ENCODE peak calls at places on chromosomes 3 and 15, in seven cellular contexts. S is IMR-90, N is uterus, Z is H9, K is ovary, J is cardiac muscle cell, O is neuronal stem cell. F is an unnamed sample.
A peak's percentile ranks its signal among the peaks of the same experiment; 100 is the strongest.

GRCh38 chr3:156535162-156535627 is 19.7 kb downstream of the SSR3 start:
- DNase-seq in S (peak; percentile 100), N (peak; percentile 81), Z (no peak), K (peak; percentile 51), J (peak; percentile 99), O (no peak), F (peak; percentile 78)

GRCh38 chr15:64836023-64836536 is 5.6 kb upstream of the PLEKHO2 start:
- DNase-seq in S (no peak), N (no peak), Z (no peak), K (no peak), J (no peak), O (no peak), F (no peak)

GRCh38 chr3:193174137-193174536 is 66.9 kb upstream of the PLAAT1 start:
- DNase-seq in S (no peak), N (no peak), Z (no peak), K (no peak), J (peak; percentile 1), O (no peak), F (no peak)

GRCh38 chr3:32510075-32510724 is 7.5 kb upstream of the CMTM6 start:
- DNase-seq in S (peak; percentile 71), N (peak; percentile 63), Z (peak; percentile 67), K (peak; percentile 63), J (peak; percentile 82), O (peak; percentile 59), F (peak; percentile 69)

GRCh38 chr3:111980716-111981456 is 2.1 kb downstream of the ABHD10 start:
- DNase-seq in S (no peak), N (no peak), Z (no peak), K (no peak), J (no peak), O (no peak), F (no peak)

GRCh38 chr3:52228751-52229291 is 3.4 kb upstream of the TLR9 start:
- DNase-seq in S (no peak), N (no peak), Z (peak; percentile 17), K (peak; percentile 20), J (no peak), O (no peak), F (peak; percentile 60)

GRCh38 chr3:160027541-160028195 is 39.0 kb downstream of the IL12A start:
- DNase-seq in S (peak; percentile 88), N (no peak), Z (no peak), K (no peak), J (peak; percentile 59), O (no peak), F (no peak)

GRCh38 chr15:70251246-70251990 is 153.7 kb upstream of the TLE3 start:
- DNase-seq in S (no peak), N (peak; percentile 8), Z (no peak), K (no peak), J (no peak), O (no peak), F (no peak)

GRCh38 chr3:136186330-136186729 is 9.8 kb downstream of the MSL2 start:
- DNase-seq in S (no peak), N (no peak), Z (no peak), K (no peak), J (no peak), O (no peak), F (no peak)

GRCh38 chr3:70531838-70532489 is 219.5 kb upstream of the MDFIC2 start:
- DNase-seq in S (no peak), N (no peak), Z (peak; percentile 43), K (no peak), J (no peak), O (no peak), F (no peak)

GRCh38 chr3:165713479-165713878 is 123.7 kb downstream of the BCHE start:
- DNase-seq in S (no peak), N (no peak), Z (no peak), K (no peak), J (no peak), O (no peak), F (peak; percentile 21)

GRCh38 chr15:73941871-73942635 is 15.8 kb downstream of the LOXL1 start:
- DNase-seq in S (no peak), N (no peak), Z (no peak), K (no peak), J (peak; percentile 23), O (no peak), F (no peak)

GRCh38 chr3:147937341-147937740 is 528.2 kb downstream of the ZIC1 start:
- DNase-seq in S (peak; percentile 49), N (no peak), Z (no peak), K (no peak), J (no peak), O (no peak), F (no peak)

DNA sequence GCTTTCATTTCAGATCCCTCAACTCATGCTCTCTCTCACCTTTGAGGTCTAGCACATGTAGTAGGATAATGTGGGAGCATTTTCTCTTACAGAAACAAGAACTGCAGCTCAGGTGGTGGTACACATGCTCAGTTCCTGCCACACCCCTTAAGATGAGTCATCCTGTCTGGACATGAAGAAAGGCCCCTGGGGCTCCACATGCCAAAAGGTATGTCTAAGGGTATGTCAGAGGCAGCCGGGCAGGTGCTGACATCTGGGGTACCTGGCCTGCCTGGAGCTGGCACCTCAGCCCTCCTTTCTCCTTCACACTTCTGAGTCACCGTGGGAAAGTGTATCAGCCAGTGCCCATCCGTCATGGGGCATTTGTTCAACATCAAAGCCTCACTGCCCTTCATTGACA is 209.9 kb downstream of the OCA2 start:
- DNase-seq in S (no peak), N (no peak), Z (no peak), K (no peak), J (no peak), O (no peak), F (no peak)
- H3K9me3 ChIP-seq in S (peaks cover 14% of the 10 kb centered on the region), N (peaks cover 3% of the 10 kb centered on the region), Z (peaks cover 2% of the 10 kb centered on the region), K (no peaks in the 10 kb centered on the region), J (no peaks in the 10 kb centered on the region), O (peaks cover 1% of the 10 kb centered on the region), F (no peaks in the 10 kb centered on the region)

GRCh38 chr3:177860236-177860635 is 663.0 kb upstream of the TBL1XR1 start:
- DNase-seq in S (no peak), N (no peak), Z (no peak), K (no peak), J (no peak), O (no peak), F (no peak)

GRCh38 chr3:177862962-177863491 is 665.7 kb upstream of the TBL1XR1 start:
- DNase-seq in S (no peak), N (no peak), Z (no peak), K (no peak), J (no peak), O (no peak), F (no peak)
- H3K9me3 ChIP-seq in S (peaks cover 13% of the 10 kb centered on the region), N (peaks cover 14% of the 10 kb centered on the region), Z (no peaks in the 10 kb centered on the region), K (no peaks in the 10 kb centered on the region), J (no peaks in the 10 kb centered on the region), O (peaks cover 6% of the 10 kb centered on the region), F (no peaks in the 10 kb centered on the region)

DNA sequence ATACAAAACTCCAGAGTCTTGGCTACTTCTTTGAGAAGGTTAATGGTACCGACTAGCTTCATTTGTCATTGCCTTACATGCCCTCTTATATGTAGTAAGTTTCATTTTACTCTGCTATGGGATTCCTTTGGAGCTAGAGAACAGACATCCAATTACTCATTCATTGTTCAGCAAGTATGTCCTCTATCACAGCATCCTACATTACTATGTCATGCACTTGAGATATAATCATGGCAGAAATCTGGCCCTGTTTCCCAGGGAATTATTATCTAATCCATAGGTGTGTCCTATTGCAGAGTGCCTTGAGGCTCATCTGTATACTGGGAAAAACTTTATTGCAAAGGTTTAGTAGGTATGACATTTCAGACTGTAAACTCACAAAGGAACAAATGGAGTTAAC is 333.1 kb upstream of the NECTIN3 start:
- DNase-seq in S (peak; percentile 18), N (no peak), Z (no peak), K (no peak), J (no peak), O (no peak), F (no peak)
- H3K9me3 ChIP-seq in S (no peaks in the 10 kb centered on the region), N (no peaks in the 10 kb centered on the region), Z (no peaks in the 10 kb centered on the region), K (no peaks in the 10 kb centered on the region), J (no peaks in the 10 kb centered on the region), O (no peaks in the 10 kb centered on the region), F (no peaks in the 10 kb centered on the region)

DNA sequence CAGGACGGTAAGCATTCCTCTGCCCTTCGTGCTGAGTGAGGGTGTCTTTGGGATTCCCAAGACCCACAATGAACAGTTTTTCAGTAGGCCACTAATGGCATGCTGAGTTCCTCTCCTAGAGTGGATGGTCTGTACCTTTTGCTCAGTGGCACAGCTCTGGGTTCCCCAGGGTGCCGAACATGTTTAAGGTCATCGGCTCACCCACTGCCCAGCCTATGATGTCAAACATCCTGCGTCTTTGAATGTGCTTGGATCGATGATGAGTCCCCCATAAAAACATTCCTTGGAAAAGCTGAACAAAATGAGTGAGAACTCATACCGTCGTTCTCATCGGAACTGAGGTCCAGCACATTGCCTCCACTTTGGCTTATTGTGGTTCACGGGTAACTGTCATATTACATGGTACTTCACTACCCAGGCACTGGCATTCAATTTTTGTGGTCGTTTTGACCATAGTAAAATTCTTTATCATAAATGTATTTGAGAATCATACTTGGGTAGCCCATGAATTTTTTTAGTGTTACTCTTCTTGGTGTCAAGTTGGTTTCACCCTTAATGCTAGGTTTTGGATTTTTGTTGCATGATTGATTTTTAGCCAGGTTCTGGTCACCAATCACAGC is 118.2 kb downstream of the SNRPN start:
- DNase-seq in S (no peak), N (no peak), Z (no peak), K (no peak), J (no peak), O (no peak), F (no peak)
- H3K9me3 ChIP-seq in S (peaks cover 100% of the 10 kb centered on the region), N (peaks cover 98% of the 10 kb centered on the region), Z (peaks cover 89% of the 10 kb centered on the region), K (peaks cover 42% of the 10 kb centered on the region), J (peaks cover 30% of the 10 kb centered on the region), O (peaks cover 97% of the 10 kb centered on the region), F (peaks cover 91% of the 10 kb centered on the region)

DNA sequence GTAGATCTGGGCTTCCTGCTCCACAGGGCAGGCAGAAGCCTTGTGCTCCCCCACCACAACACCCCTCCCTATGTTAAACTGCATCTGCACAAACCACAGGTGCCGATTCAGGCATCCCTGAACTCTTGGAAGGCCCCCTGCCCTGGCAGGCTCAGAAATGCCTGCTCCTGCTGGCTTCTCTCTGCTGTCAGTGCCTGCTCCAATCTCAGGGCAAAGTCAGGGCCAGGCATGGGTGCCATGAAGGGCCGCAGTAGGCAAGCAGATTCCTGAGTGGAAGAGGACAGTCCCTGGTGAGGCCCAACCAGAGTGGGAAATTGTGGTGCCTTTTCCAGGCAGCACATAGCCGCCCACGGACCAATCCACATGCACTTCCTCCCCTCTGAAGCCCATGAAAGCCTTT is 13.6 kb downstream of the PRR20G start:
- DNase-seq in S (no peak), N (no peak), Z (no peak), K (no peak), J (no peak), O (no peak), F (no peak)
- H3K9me3 ChIP-seq in S (no peaks in the 10 kb centered on the region), N (no peaks in the 10 kb centered on the region), Z (peaks cover 25% of the 10 kb centered on the region), K (no peaks in the 10 kb centered on the region), J (no peaks in the 10 kb centered on the region), O (peaks cover 10% of the 10 kb centered on the region), F (no peaks in the 10 kb centered on the region)